ENCODE peak calls at places on chromosomes 13 and 19, in nine cellular contexts. One of them, this sample, is unnamed.

GRCh38 chr19:29640231-29640630 is 25.0 kb upstream of the PLEKHF1 start:
- DNase-seq in activated naive CD4-positive, alpha-beta T cell treated with anti-CD3 and anti-CD28 coated beads, Interleukin-2, amount 10 ng/mL, durations not matched to agents 7 days and 5 days: no peak
- DNase-seq in fibroblast of mammary gland: no peak
- DNase-seq in cardiac septum: peak; percentile 22
- DNase-seq in HT1080: no peak
- DNase-seq in M059J: no peak
- DNase-seq in astrocyte of the spinal cord: no peak
- DNase-seq in activated CD4-positive, alpha-beta T cell treated with anti-CD3 and anti-CD28 coated beads, Interleukin-2, amount 50 U/mL, for 48 hours: no peak
- DNase-seq in EH: no peak
- DNase-seq in this sample: no peak

GRCh38 chr19:35291916-35292315 is at the start of gene MAG:
- DNase-seq in HT1080: no peak
- DNase-seq in activated naive CD4-positive, alpha-beta T cell treated with anti-CD3 and anti-CD28 coated beads, Interleukin-2, amount 10 ng/mL, durations not matched to agents 7 days and 5 days: no peak
- DNase-seq in fibroblast of mammary gland: no peak
- DNase-seq in M059J: no peak
- DNase-seq in EH: no peak
- DNase-seq in cardiac septum: no peak
- DNase-seq in activated CD4-positive, alpha-beta T cell treated with anti-CD3 and anti-CD28 coated beads, Interleukin-2, amount 50 U/mL, for 48 hours: no peak
- DNase-seq in astrocyte of the spinal cord: no peak
- DNase-seq in this sample: no peak

GRCh38 chr13:99766641-99767045 is 204.9 kb downstream of the ZIC5 start:
- DNase-seq in fibroblast of mammary gland: no peak
- DNase-seq in cardiac septum: no peak
- DNase-seq in HT1080: peak; percentile 34
- DNase-seq in EH: no peak
- DNase-seq in M059J: no peak
- DNase-seq in astrocyte of the spinal cord: no peak
- DNase-seq in activated naive CD4-positive, alpha-beta T cell treated with anti-CD3 and anti-CD28 coated beads, Interleukin-2, amount 10 ng/mL, durations not matched to agents 7 days and 5 days: no peak
- DNase-seq in activated CD4-positive, alpha-beta T cell treated with anti-CD3 and anti-CD28 coated beads, Interleukin-2, amount 50 U/mL, for 48 hours: no peak
- DNase-seq in this sample: peak; percentile 6

GRCh38 chr19:14516746-14517438 is 1.3 kb downstream of the DNAJB1 start:
- DNase-seq in astrocyte of the spinal cord: no peak
- DNase-seq in HT1080: no peak
- DNase-seq in activated CD4-positive, alpha-beta T cell treated with anti-CD3 and anti-CD28 coated beads, Interleukin-2, amount 50 U/mL, for 48 hours: no peak
- DNase-seq in EH: peak; percentile 24
- DNase-seq in fibroblast of mammary gland: no peak
- DNase-seq in cardiac septum: no peak
- DNase-seq in M059J: no peak
- DNase-seq in activated naive CD4-positive, alpha-beta T cell treated with anti-CD3 and anti-CD28 coated beads, Interleukin-2, amount 10 ng/mL, durations not matched to agents 7 days and 5 days: peak; percentile 49
- DNase-seq in this sample: no peak

GRCh38 chr19:15871570-15871969 is 26.3 kb downstream of the CYP4F2 start:
- DNase-seq in activated naive CD4-positive, alpha-beta T cell treated with anti-CD3 and anti-CD28 coated beads, Interleukin-2, amount 10 ng/mL, durations not matched to agents 7 days and 5 days: peak; percentile 31
- DNase-seq in cardiac septum: no peak
- DNase-seq in HT1080: no peak
- DNase-seq in fibroblast of mammary gland: no peak
- DNase-seq in astrocyte of the spinal cord: no peak
- DNase-seq in EH: no peak
- DNase-seq in M059J: no peak
- DNase-seq in activated CD4-positive, alpha-beta T cell treated with anti-CD3 and anti-CD28 coated beads, Interleukin-2, amount 50 U/mL, for 48 hours: peak; percentile 10
- DNase-seq in this sample: no peak

GRCh38 chr19:55132453-55133129 is 15.2 kb upstream of the PPP1R12C start:
- DNase-seq in astrocyte of the spinal cord: no peak
- DNase-seq in cardiac septum: no peak
- DNase-seq in activated naive CD4-positive, alpha-beta T cell treated with anti-CD3 and anti-CD28 coated beads, Interleukin-2, amount 10 ng/mL, durations not matched to agents 7 days and 5 days: peak; percentile 45
- DNase-seq in M059J: no peak
- DNase-seq in EH: no peak
- DNase-seq in HT1080: no peak
- DNase-seq in activated CD4-positive, alpha-beta T cell treated with anti-CD3 and anti-CD28 coated beads, Interleukin-2, amount 50 U/mL, for 48 hours: no peak
- DNase-seq in fibroblast of mammary gland: no peak
- DNase-seq in this sample: no peak

GRCh38 chr13:40960721-40961120 is 58.4 kb downstream of the ELF1 start:
- DNase-seq in cardiac septum: no peak
- DNase-seq in fibroblast of mammary gland: no peak
- DNase-seq in HT1080: no peak
- DNase-seq in activated naive CD4-positive, alpha-beta T cell treated with anti-CD3 and anti-CD28 coated beads, Interleukin-2, amount 10 ng/mL, durations not matched to agents 7 days and 5 days: no peak
- DNase-seq in activated CD4-positive, alpha-beta T cell treated with anti-CD3 and anti-CD28 coated beads, Interleukin-2, amount 50 U/mL, for 48 hours: no peak
- DNase-seq in astrocyte of the spinal cord: no peak
- DNase-seq in EH: no peak
- DNase-seq in M059J: no peak
- DNase-seq in this sample: no peak

GRCh38 chr19:51347209-51347928 is 5.4 kb upstream of the VSIG10L start:
- DNase-seq in cardiac septum: no peak
- DNase-seq in activated naive CD4-positive, alpha-beta T cell treated with anti-CD3 and anti-CD28 coated beads, Interleukin-2, amount 10 ng/mL, durations not matched to agents 7 days and 5 days: no peak
- DNase-seq in astrocyte of the spinal cord: no peak
- DNase-seq in activated CD4-positive, alpha-beta T cell treated with anti-CD3 and anti-CD28 coated beads, Interleukin-2, amount 50 U/mL, for 48 hours: no peak
- DNase-seq in EH: no peak
- DNase-seq in M059J: no peak
- DNase-seq in fibroblast of mammary gland: no peak
- DNase-seq in HT1080: no peak
- DNase-seq in this sample: no peak

GRCh38 chr13:88136098-88136790 is 465.1 kb downstream of the SLITRK5 start:
- DNase-seq in cardiac septum: no peak
- DNase-seq in activated naive CD4-positive, alpha-beta T cell treated with anti-CD3 and anti-CD28 coated beads, Interleukin-2, amount 10 ng/mL, durations not matched to agents 7 days and 5 days: no peak
- DNase-seq in HT1080: no peak
- DNase-seq in astrocyte of the spinal cord: no peak
- DNase-seq in fibroblast of mammary gland: no peak
- DNase-seq in activated CD4-positive, alpha-beta T cell treated with anti-CD3 and anti-CD28 coated beads, Interleukin-2, amount 50 U/mL, for 48 hours: no peak
- DNase-seq in EH: no peak
- DNase-seq in M059J: no peak
- DNase-seq in this sample: no peak

GRCh38 chr19:8366961-8367326 is 3.0 kb downstream of the ANGPTL4 start:
- DNase-seq in activated CD4-positive, alpha-beta T cell treated with anti-CD3 and anti-CD28 coated beads, Interleukin-2, amount 50 U/mL, for 48 hours: no peak
- DNase-seq in M059J: no peak
- DNase-seq in astrocyte of the spinal cord: no peak
- DNase-seq in HT1080: no peak
- DNase-seq in fibroblast of mammary gland: peak; percentile 64
- DNase-seq in activated naive CD4-positive, alpha-beta T cell treated with anti-CD3 and anti-CD28 coated beads, Interleukin-2, amount 10 ng/mL, durations not matched to agents 7 days and 5 days: no peak
- DNase-seq in EH: peak; percentile 32
- DNase-seq in cardiac septum: no peak
- DNase-seq in this sample: peak; percentile 79

GRCh38 chr19:3614858-3615505 is 8.3 kb upstream of the TBXA2R start:
- DNase-seq in M059J: no peak
- DNase-seq in cardiac septum: no peak
- DNase-seq in fibroblast of mammary gland: no peak
- DNase-seq in EH: no peak
- DNase-seq in astrocyte of the spinal cord: no peak
- DNase-seq in activated CD4-positive, alpha-beta T cell treated with anti-CD3 and anti-CD28 coated beads, Interleukin-2, amount 50 U/mL, for 48 hours: no peak
- DNase-seq in activated naive CD4-positive, alpha-beta T cell treated with anti-CD3 and anti-CD28 coated beads, Interleukin-2, amount 10 ng/mL, durations not matched to agents 7 days and 5 days: no peak
- DNase-seq in HT1080: no peak
- DNase-seq in this sample: no peak

GRCh38 chr19:29679598-29680210 is 14.4 kb downstream of the PLEKHF1 start:
- DNase-seq in HT1080: no peak
- DNase-seq in cardiac septum: no peak
- DNase-seq in M059J: no peak
- DNase-seq in fibroblast of mammary gland: no peak
- DNase-seq in astrocyte of the spinal cord: no peak
- DNase-seq in activated CD4-positive, alpha-beta T cell treated with anti-CD3 and anti-CD28 coated beads, Interleukin-2, amount 50 U/mL, for 48 hours: no peak
- DNase-seq in EH: no peak
- DNase-seq in activated naive CD4-positive, alpha-beta T cell treated with anti-CD3 and anti-CD28 coated beads, Interleukin-2, amount 10 ng/mL, durations not matched to agents 7 days and 5 days: peak; percentile 16
- DNase-seq in this sample: no peak

GRCh38 chr19:18633321-18633720 is 3.5 kb upstream of the KLHL26 start:
- DNase-seq in activated naive CD4-positive, alpha-beta T cell treated with anti-CD3 and anti-CD28 coated beads, Interleukin-2, amount 10 ng/mL, durations not matched to agents 7 days and 5 days: no peak
- DNase-seq in EH: no peak
- DNase-seq in activated CD4-positive, alpha-beta T cell treated with anti-CD3 and anti-CD28 coated beads, Interleukin-2, amount 50 U/mL, for 48 hours: no peak
- DNase-seq in astrocyte of the spinal cord: no peak
- DNase-seq in cardiac septum: no peak
- DNase-seq in HT1080: no peak
- DNase-seq in M059J: no peak
- DNase-seq in fibroblast of mammary gland: no peak
- DNase-seq in this sample: no peak

GRCh38 chr19:15432018-15432494 is 13.3 kb upstream of the AKAP8L start:
- DNase-seq in activated naive CD4-positive, alpha-beta T cell treated with anti-CD3 and anti-CD28 coated beads, Interleukin-2, amount 10 ng/mL, durations not matched to agents 7 days and 5 days: peak; percentile 56
- DNase-seq in cardiac septum: no peak
- DNase-seq in fibroblast of mammary gland: no peak
- DNase-seq in astrocyte of the spinal cord: no peak
- DNase-seq in M059J: no peak
- DNase-seq in activated CD4-positive, alpha-beta T cell treated with anti-CD3 and anti-CD28 coated beads, Interleukin-2, amount 50 U/mL, for 48 hours: no peak
- DNase-seq in HT1080: no peak
- DNase-seq in EH: no peak
- DNase-seq in this sample: no peak

GRCh38 chr19:40613669-40614594 is 12.8 kb downstream of the LTBP4 start:
- DNase-seq in astrocyte of the spinal cord: peak; percentile 90
- DNase-seq in fibroblast of mammary gland: peak; percentile 82
- DNase-seq in M059J: no peak
- DNase-seq in HT1080: peak; percentile 79
- DNase-seq in EH: peak; percentile 68
- DNase-seq in cardiac septum: peak; percentile 85
- DNase-seq in activated naive CD4-positive, alpha-beta T cell treated with anti-CD3 and anti-CD28 coated beads, Interleukin-2, amount 10 ng/mL, durations not matched to agents 7 days and 5 days: peak; percentile 92
- DNase-seq in activated CD4-positive, alpha-beta T cell treated with anti-CD3 and anti-CD28 coated beads, Interleukin-2, amount 50 U/mL, for 48 hours: peak; percentile 91
- DNase-seq in this sample: no peak

GRCh38 chr13:97367427-97367826 is 66.5 kb upstream of the RAP2A start:
- DNase-seq in fibroblast of mammary gland: peak; percentile 84
- DNase-seq in cardiac septum: no peak
- DNase-seq in activated CD4-positive, alpha-beta T cell treated with anti-CD3 and anti-CD28 coated beads, Interleukin-2, amount 50 U/mL, for 48 hours: no peak
- DNase-seq in M059J: peak; percentile 88
- DNase-seq in astrocyte of the spinal cord: peak; percentile 69
- DNase-seq in activated naive CD4-positive, alpha-beta T cell treated with anti-CD3 and anti-CD28 coated beads, Interleukin-2, amount 10 ng/mL, durations not matched to agents 7 days and 5 days: no peak
- DNase-seq in EH: peak; percentile 92
- DNase-seq in HT1080: peak; percentile 65
- DNase-seq in this sample: peak; percentile 18

GRCh38 chr13:29497137-29497654 is 98.3 kb downstream of the SLC7A1 start:
- DNase-seq in EH: no peak
- DNase-seq in M059J: no peak
- DNase-seq in fibroblast of mammary gland: peak; percentile 22
- DNase-seq in HT1080: no peak
- DNase-seq in activated naive CD4-positive, alpha-beta T cell treated with anti-CD3 and anti-CD28 coated beads, Interleukin-2, amount 10 ng/mL, durations not matched to agents 7 days and 5 days: no peak
- DNase-seq in astrocyte of the spinal cord: peak; percentile 53
- DNase-seq in activated CD4-positive, alpha-beta T cell treated with anti-CD3 and anti-CD28 coated beads, Interleukin-2, amount 50 U/mL, for 48 hours: no peak
- DNase-seq in cardiac septum: peak; percentile 75
- DNase-seq in this sample: no peak

GRCh38 chr13:80379245-80379644 is 38.3 kb upstream of the SPRY2 start:
- DNase-seq in HT1080: peak; percentile 75
- DNase-seq in EH: peak; percentile 76
- DNase-seq in M059J: peak; percentile 63
- DNase-seq in activated CD4-positive, alpha-beta T cell treated with anti-CD3 and anti-CD28 coated beads, Interleukin-2, amount 50 U/mL, for 48 hours: no peak
- DNase-seq in cardiac septum: no peak
- DNase-seq in activated naive CD4-positive, alpha-beta T cell treated with anti-CD3 and anti-CD28 coated beads, Interleukin-2, amount 10 ng/mL, durations not matched to agents 7 days and 5 days: no peak
- DNase-seq in astrocyte of the spinal cord: peak; percentile 37
- DNase-seq in fibroblast of mammary gland: peak; percentile 91
- DNase-seq in this sample: peak; percentile 84

GRCh38 chr19:51168571-51169282 is 26.6 kb downstream of the SIGLEC7 start:
- DNase-seq in cardiac septum: peak; percentile 54
- DNase-seq in EH: no peak
- DNase-seq in activated naive CD4-positive, alpha-beta T cell treated with anti-CD3 and anti-CD28 coated beads, Interleukin-2, amount 10 ng/mL, durations not matched to agents 7 days and 5 days: no peak
- DNase-seq in activated CD4-positive, alpha-beta T cell treated with anti-CD3 and anti-CD28 coated beads, Interleukin-2, amount 50 U/mL, for 48 hours: no peak
- DNase-seq in HT1080: peak; percentile 44
- DNase-seq in M059J: no peak
- DNase-seq in fibroblast of mammary gland: peak; percentile 1
- DNase-seq in astrocyte of the spinal cord: no peak
- DNase-seq in this sample: no peak

GRCh38 chr13:73096173-73097117 is 37.6 kb downstream of the KLF5 start:
- DNase-seq in activated CD4-positive, alpha-beta T cell treated with anti-CD3 and anti-CD28 coated beads, Interleukin-2, amount 50 U/mL, for 48 hours: no peak
- DNase-seq in activated naive CD4-positive, alpha-beta T cell treated with anti-CD3 and anti-CD28 coated beads, Interleukin-2, amount 10 ng/mL, durations not matched to agents 7 days and 5 days: no peak
- DNase-seq in M059J: peak; percentile 79
- DNase-seq in fibroblast of mammary gland: peak; percentile 11
- DNase-seq in EH: peak; percentile 23
- DNase-seq in cardiac septum: no peak
- DNase-seq in astrocyte of the spinal cord: no peak
- DNase-seq in HT1080: peak; percentile 43
- DNase-seq in this sample: peak; percentile 92

GRCh38 chr13:48094404-48094780 is 512 bp downstream of the MED4 start:
- DNase-seq in astrocyte of the spinal cord: no peak
- DNase-seq in activated naive CD4-positive, alpha-beta T cell treated with anti-CD3 and anti-CD28 coated beads, Interleukin-2, amount 10 ng/mL, durations not matched to agents 7 days and 5 days: peak; percentile 31
- DNase-seq in fibroblast of mammary gland: no peak
- DNase-seq in cardiac septum: no peak
- DNase-seq in EH: no peak
- DNase-seq in activated CD4-positive, alpha-beta T cell treated with anti-CD3 and anti-CD28 coated beads, Interleukin-2, amount 50 U/mL, for 48 hours: no peak
- DNase-seq in HT1080: no peak
- DNase-seq in M059J: no peak
- DNase-seq in this sample: no peak

GRCh38 chr13:27962982-27963381 is 6.1 kb downstream of the CDX2 start:
- DNase-seq in EH: no peak
- DNase-seq in astrocyte of the spinal cord: no peak
- DNase-seq in M059J: no peak
- DNase-seq in cardiac septum: peak; percentile 38
- DNase-seq in HT1080: no peak
- DNase-seq in activated CD4-positive, alpha-beta T cell treated with anti-CD3 and anti-CD28 coated beads, Interleukin-2, amount 50 U/mL, for 48 hours: no peak
- DNase-seq in fibroblast of mammary gland: no peak
- DNase-seq in activated naive CD4-positive, alpha-beta T cell treated with anti-CD3 and anti-CD28 coated beads, Interleukin-2, amount 10 ng/mL, durations not matched to agents 7 days and 5 days: no peak
- DNase-seq in this sample: no peak

GRCh38 chr19:32287811-32288227 is 57.6 kb upstream of the ZNF507 start:
- DNase-seq in activated CD4-positive, alpha-beta T cell treated with anti-CD3 and anti-CD28 coated beads, Interleukin-2, amount 50 U/mL, for 48 hours: peak; percentile 33
- DNase-seq in cardiac septum: peak; percentile 75
- DNase-seq in M059J: peak; percentile 51
- DNase-seq in EH: peak; percentile 67
- DNase-seq in HT1080: peak; percentile 45
- DNase-seq in astrocyte of the spinal cord: peak; percentile 37
- DNase-seq in fibroblast of mammary gland: peak; percentile 81
- DNase-seq in activated naive CD4-positive, alpha-beta T cell treated with anti-CD3 and anti-CD28 coated beads, Interleukin-2, amount 10 ng/mL, durations not matched to agents 7 days and 5 days: peak; percentile 41
- DNase-seq in this sample: peak; percentile 43

GRCh38 chr19:45245334-45245787 is at the start of gene EXOC3L2:
- DNase-seq in M059J: no peak
- DNase-seq in EH: peak; percentile 44
- DNase-seq in cardiac septum: no peak
- DNase-seq in HT1080: no peak
- DNase-seq in fibroblast of mammary gland: no peak
- DNase-seq in astrocyte of the spinal cord: no peak
- DNase-seq in activated CD4-positive, alpha-beta T cell treated with anti-CD3 and anti-CD28 coated beads, Interleukin-2, amount 50 U/mL, for 48 hours: no peak
- DNase-seq in activated naive CD4-positive, alpha-beta T cell treated with anti-CD3 and anti-CD28 coated beads, Interleukin-2, amount 10 ng/mL, durations not matched to agents 7 days and 5 days: no peak
- DNase-seq in this sample: no peak

GRCh38 chr19:17393914-17394313 is at the start of gene CCDC194:
- DNase-seq in activated naive CD4-positive, alpha-beta T cell treated with anti-CD3 and anti-CD28 coated beads, Interleukin-2, amount 10 ng/mL, durations not matched to agents 7 days and 5 days: no peak
- DNase-seq in fibroblast of mammary gland: no peak
- DNase-seq in HT1080: no peak
- DNase-seq in activated CD4-positive, alpha-beta T cell treated with anti-CD3 and anti-CD28 coated beads, Interleukin-2, amount 50 U/mL, for 48 hours: no peak
- DNase-seq in cardiac septum: no peak
- DNase-seq in M059J: peak; percentile 59
- DNase-seq in EH: no peak
- DNase-seq in astrocyte of the spinal cord: no peak
- DNase-seq in this sample: no peak

GRCh38 chr19:43777163-43777700 is 3.5 kb downstream of the KCNN4 start:
- DNase-seq in activated CD4-positive, alpha-beta T cell treated with anti-CD3 and anti-CD28 coated beads, Interleukin-2, amount 50 U/mL, for 48 hours: no peak
- DNase-seq in fibroblast of mammary gland: no peak
- DNase-seq in HT1080: peak; percentile 92
- DNase-seq in M059J: peak; percentile 90
- DNase-seq in cardiac septum: no peak
- DNase-seq in astrocyte of the spinal cord: peak; percentile 73
- DNase-seq in activated naive CD4-positive, alpha-beta T cell treated with anti-CD3 and anti-CD28 coated beads, Interleukin-2, amount 10 ng/mL, durations not matched to agents 7 days and 5 days: peak; percentile 61
- DNase-seq in EH: peak; percentile 62
- DNase-seq in this sample: peak; percentile 60

GRCh38 chr19:42325896-42326771 is 699 bp downstream of the MEGF8 start:
- DNase-seq in activated CD4-positive, alpha-beta T cell treated with anti-CD3 and anti-CD28 coated beads, Interleukin-2, amount 50 U/mL, for 48 hours: peak; percentile 28
- DNase-seq in astrocyte of the spinal cord: no peak
- DNase-seq in HT1080: no peak
- DNase-seq in EH: no peak
- DNase-seq in fibroblast of mammary gland: no peak
- DNase-seq in M059J: no peak
- DNase-seq in activated naive CD4-positive, alpha-beta T cell treated with anti-CD3 and anti-CD28 coated beads, Interleukin-2, amount 10 ng/mL, durations not matched to agents 7 days and 5 days: peak; percentile 45
- DNase-seq in cardiac septum: no peak
- DNase-seq in this sample: no peak

GRCh38 chr19:42360787-42361544 is 29.1 kb downstream of the CNFN start:
- DNase-seq in M059J: no peak
- DNase-seq in activated naive CD4-positive, alpha-beta T cell treated with anti-CD3 and anti-CD28 coated beads, Interleukin-2, amount 10 ng/mL, durations not matched to agents 7 days and 5 days: no peak
- DNase-seq in EH: peak; percentile 16
- DNase-seq in HT1080: peak; percentile 58
- DNase-seq in activated CD4-positive, alpha-beta T cell treated with anti-CD3 and anti-CD28 coated beads, Interleukin-2, amount 50 U/mL, for 48 hours: no peak
- DNase-seq in astrocyte of the spinal cord: no peak
- DNase-seq in cardiac septum: no peak
- DNase-seq in fibroblast of mammary gland: no peak
- DNase-seq in this sample: no peak

GRCh38 chr13:29892149-29892548 is 41.7 kb upstream of the UBL3 start:
- DNase-seq in cardiac septum: no peak
- DNase-seq in astrocyte of the spinal cord: no peak
- DNase-seq in fibroblast of mammary gland: no peak
- DNase-seq in EH: no peak
- DNase-seq in activated naive CD4-positive, alpha-beta T cell treated with anti-CD3 and anti-CD28 coated beads, Interleukin-2, amount 10 ng/mL, durations not matched to agents 7 days and 5 days: no peak
- DNase-seq in activated CD4-positive, alpha-beta T cell treated with anti-CD3 and anti-CD28 coated beads, Interleukin-2, amount 50 U/mL, for 48 hours: no peak
- DNase-seq in HT1080: no peak
- DNase-seq in M059J: no peak
- DNase-seq in this sample: no peak

GRCh38 chr13:100149389-100149788 is 60.5 kb downstream of the PCCA start:
- DNase-seq in fibroblast of mammary gland: peak; percentile 18
- DNase-seq in M059J: no peak
- DNase-seq in activated naive CD4-positive, alpha-beta T cell treated with anti-CD3 and anti-CD28 coated beads, Interleukin-2, amount 10 ng/mL, durations not matched to agents 7 days and 5 days: no peak
- DNase-seq in cardiac septum: no peak
- DNase-seq in activated CD4-positive, alpha-beta T cell treated with anti-CD3 and anti-CD28 coated beads, Interleukin-2, amount 50 U/mL, for 48 hours: no peak
- DNase-seq in HT1080: no peak
- DNase-seq in EH: no peak
- DNase-seq in astrocyte of the spinal cord: no peak
- DNase-seq in this sample: no peak

GRCh38 chr19:14023404-14024235 is 4.3 kb upstream of the RLN3 start:
- DNase-seq in HT1080: peak; percentile 74
- DNase-seq in cardiac septum: no peak
- DNase-seq in activated CD4-positive, alpha-beta T cell treated with anti-CD3 and anti-CD28 coated beads, Interleukin-2, amount 50 U/mL, for 48 hours: peak; percentile 43
- DNase-seq in EH: peak; percentile 46
- DNase-seq in activated naive CD4-positive, alpha-beta T cell treated with anti-CD3 and anti-CD28 coated beads, Interleukin-2, amount 10 ng/mL, durations not matched to agents 7 days and 5 days: no peak
- DNase-seq in M059J: peak; percentile 69
- DNase-seq in astrocyte of the spinal cord: peak; percentile 40
- DNase-seq in fibroblast of mammary gland: no peak
- DNase-seq in this sample: peak; percentile 70